ENCODE peak calls at places on chromosomes 13 and 19, in eight cellular contexts. I is endodermal cell; U is IMR-90; D is left lung; V is CD8-positive, alpha-beta T cell; Z is stomach; C is tibial nerve; R is hepatocyte. F is an unnamed sample. For H3K9me3, the result is how much of the 10 kb centered on the place peaks cover.

GRCh38 chr13:101026328-101026727 is 351.7 kb upstream of the TMTC4 start:
- DNase-seq in C (no peak), Z (no peak), D (no peak), R (no peak), U (no peak), I (no peak), V (no peak), F (no peak)

GRCh38 chr19:47839411-47839810 is 17.7 kb downstream of the CRX start:
- DNase-seq in Z (no peak), U (no peak), I (peak), V (no peak), D (no peak), R (no peak), C (no peak), F (no peak)

GRCh38 chr13:95457294-95457693 is 95.2 kb upstream of the CLDN10 start:
- DNase-seq in D (no peak), V (no peak), Z (no peak), I (no peak), U (peak), C (no peak), R (no peak), F (no peak)

GRCh38 chr13:111658150-111659100 is 338.0 kb downstream of the TEX29 start:
- DNase-seq in Z (no peak), I (peak), D (no peak), U (no peak), R (peak), C (no peak), V (no peak), F (no peak)

GRCh38 chr13:47146136-47146535 is 249.3 kb upstream of the HTR2A start:
- DNase-seq in I (no peak), V (no peak), D (no peak), U (peak), C (no peak), R (no peak), Z (no peak), F (no peak)

GRCh38 chr19:16370671-16371391 is 46.2 kb downstream of the KLF2 start:
- DNase-seq in Z (no peak), C (no peak), R (no peak), I (no peak), D (no peak), V (peak), U (no peak), F (no peak)

GRCh38 chr19:46283771-46284170 is 13.1 kb upstream of the HIF3A start:
- DNase-seq in C (no peak), U (no peak), Z (no peak), V (no peak), I (no peak), R (no peak), D (no peak), F (no peak)

GRCh38 chr19:33405491-33406461 is 32.3 kb downstream of the CEBPG start:
- DNase-seq in V (no peak), I (no peak), D (peak), R (no peak), C (no peak), Z (no peak), U (no peak), F (peak)

GRCh38 chr13:22108283-22108897 is 437.5 kb downstream of the FGF9 start:
- DNase-seq in V (no peak), D (no peak), Z (no peak), U (peak), R (no peak), I (no peak), C (no peak), F (no peak)

GRCh38 chr13:30581582-30581981 is 36.1 kb upstream of the USPL1 start:
- DNase-seq in R (no peak), D (no peak), C (no peak), I (peak), U (peak), V (no peak), Z (no peak), F (no peak)

GRCh38 chr13:67635754-67636153 is 405.6 kb upstream of the PCDH9 start:
- DNase-seq in R (no peak), V (no peak), D (no peak), U (peak), Z (no peak), C (no peak), I (no peak), F (no peak)

GRCh38 chr13:90205911-90206310 is 1141.6 kb upstream of the MIR17HG start:
- DNase-seq in C (no peak), Z (no peak), R (no peak), I (no peak), U (no peak), V (no peak), D (no peak), F (no peak)

GRCh38 chr13:27857271-27857670 is 62.5 kb upstream of the PDX1 start:
- DNase-seq in C (no peak), V (no peak), R (no peak), Z (no peak), D (no peak), I (no peak), U (no peak), F (no peak)

GRCh38 chr13:110483386-110483785 is 78.1 kb downstream of the RAB20 start:
- DNase-seq in C (no peak), V (no peak), D (no peak), R (no peak), U (no peak), Z (no peak), I (no peak), F (no peak)

DNA sequence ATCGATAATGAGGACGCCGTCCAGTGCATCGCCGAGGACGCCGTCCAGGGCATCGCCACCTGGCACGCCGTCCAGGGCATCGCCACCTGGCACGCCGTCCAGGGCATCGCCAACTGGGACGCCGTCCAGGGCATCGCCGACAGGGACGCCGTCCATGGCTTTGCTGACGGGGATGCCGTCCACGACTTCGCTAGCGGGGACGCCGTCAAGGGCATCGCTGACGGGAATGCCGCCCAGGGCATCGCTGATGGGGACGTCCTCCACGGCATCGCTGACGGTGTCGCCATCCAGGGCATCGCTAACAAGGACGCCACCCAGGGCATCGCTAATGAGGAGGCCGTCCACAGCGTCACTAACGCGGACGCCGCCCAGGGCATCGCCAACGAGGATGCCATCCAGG is 946.5 kb downstream of the TUBA3C start:
- DNase-seq in D (no peak), Z (no peak), U (no peak), V (no peak), I (no peak), C (no peak), R (no peak), F (no peak)
- H3K9me3 ChIP-seq in D (under half), Z (under half), U (under half), V (under half), I (under half), C (under half), R (under half), F (under half)

DNA sequence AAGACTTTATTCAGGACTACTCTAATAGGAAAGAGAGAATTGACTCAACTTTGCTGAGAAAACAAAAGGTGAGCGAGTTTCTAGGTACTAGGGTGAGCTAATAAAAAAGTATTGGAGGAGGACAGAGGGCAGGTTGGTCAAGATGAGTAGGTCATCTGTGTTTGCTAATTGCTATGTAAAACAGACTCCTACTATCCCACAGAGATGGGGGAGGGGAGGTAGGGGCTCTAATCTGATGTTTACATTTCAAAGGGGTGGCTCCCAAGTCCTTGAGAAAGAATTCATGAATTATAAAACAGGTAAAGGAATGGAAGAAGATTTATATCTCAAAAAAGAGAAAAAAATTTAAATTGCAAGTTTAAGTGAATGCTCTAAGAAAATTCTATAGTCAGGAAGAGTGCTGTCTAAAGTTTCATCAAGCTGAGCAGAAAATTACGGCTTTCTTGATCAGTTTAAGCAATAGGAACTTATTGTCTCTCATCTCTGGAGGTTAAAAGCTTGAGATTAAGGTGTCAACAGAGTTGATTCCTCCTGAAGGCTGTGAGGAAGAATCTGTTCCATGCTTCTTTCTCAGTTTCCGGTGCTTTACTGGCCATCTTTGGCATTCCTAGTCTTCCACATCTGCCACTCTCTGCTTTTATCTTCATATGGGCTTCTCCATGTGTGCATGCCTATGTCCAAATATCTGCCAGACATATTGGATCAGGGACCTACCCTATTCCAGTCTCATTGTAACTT is 790.3 kb downstream of the SLITRK5 start:
- DNase-seq in I (peak), Z (no peak), C (no peak), V (no peak), U (no peak), R (no peak), D (no peak), F (no peak)
- H3K4me3 ChIP-seq in I (peak), Z (no peak), C (no peak), V (no peak), U (no peak), R (no peak), D (no peak), F (no peak)

GRCh38 chr13:26095338-26095737 is 43.5 kb upstream of the SHISA2 start:
- DNase-seq in V (no peak), R (no peak), I (no peak), Z (no peak), C (no peak), U (no peak), D (no peak), F (no peak)
- TF ChIP-seq CTCF in V (no peak), R (no peak), I (peak), Z (no peak), C (no peak), U (no peak), D (no peak), F (peak)

GRCh38 chr19:9453953-9454352 is 18.6 kb upstream of the ZNF266 start:
- DNase-seq in R (no peak), C (no peak), V (no peak), D (no peak), U (no peak), I (no peak), Z (no peak), F (no peak)
- H3K9me3 ChIP-seq in R (under half), C (under half), V (under half), D (under half), U (under half), I (half or more), Z (half or more), F (under half)

DNA sequence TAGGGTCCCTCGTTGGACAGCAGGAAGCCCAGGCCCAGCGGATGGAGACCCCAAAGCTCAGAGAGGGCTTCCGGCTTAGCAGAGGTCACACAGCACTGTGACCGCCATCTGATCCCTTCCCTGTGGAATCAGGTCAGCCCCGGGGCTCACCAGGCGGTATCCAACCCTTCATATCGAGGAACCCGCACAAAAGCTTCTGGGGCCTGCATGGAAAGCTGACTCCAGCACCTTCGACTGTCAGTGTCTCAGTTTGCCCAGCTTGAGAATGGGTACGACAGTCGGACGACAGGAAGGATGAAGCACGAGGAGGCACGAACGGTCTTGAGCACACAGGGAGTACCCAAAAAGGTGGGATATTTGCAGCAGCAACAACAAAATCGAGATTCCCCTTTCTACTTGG is 2.6 kb downstream of the TLE5 start:
- DNase-seq in R (no peak), Z (no peak), C (no peak), D (no peak), U (no peak), I (peak), V (no peak), F (no peak)
- H3K4me3 ChIP-seq in R (no peak), Z (peak), C (no peak), D (peak), U (no peak), I (peak), V (peak), F (no peak)

F was measured in BE2C.